ENCODE peak calls at places on chromosome 2, in eight cellular contexts. One of them, this sample, is unnamed.

GRCh38 chr2:170276926-170277571 is 99.1 kb downstream of the MYO3B start:
- DNase-seq in EL: no peak
- DNase-seq in COR-L47: peak; percentile 81
- DNase-seq in SW 1271: no peak
- DNase-seq in activated naive CD4-positive, alpha-beta T cell treated with anti-CD3 and anti-CD28 coated beads, Interleukin-2, amount 10 ng/mL, durations not matched to agents 7 days and 5 days: no peak
- DNase-seq in HEK293T: no peak
- DNase-seq in activated T-cell treated with anti-CD3 and anti-CD28 coated beads, Interleukin-2, amount 50 U/mL, for 72 hours: no peak
- DNase-seq in amniotic stem cell: no peak
- DNase-seq in this sample: peak; percentile 29

GRCh38 chr2:150486539-150487484 is 655 bp downstream of the RND3 start:
- DNase-seq in EL: no peak
- DNase-seq in COR-L47: peak; percentile 47
- DNase-seq in SW 1271: peak; percentile 45
- DNase-seq in activated naive CD4-positive, alpha-beta T cell treated with anti-CD3 and anti-CD28 coated beads, Interleukin-2, amount 10 ng/mL, durations not matched to agents 7 days and 5 days: no peak
- DNase-seq in HEK293T: peak; percentile 34
- DNase-seq in activated T-cell treated with anti-CD3 and anti-CD28 coated beads, Interleukin-2, amount 50 U/mL, for 72 hours: no peak
- DNase-seq in amniotic stem cell: no peak
- DNase-seq in this sample: peak; percentile 25

GRCh38 chr2:158580760-158581159 is 124.0 kb downstream of the PKP4 start:
- DNase-seq in EL: no peak
- DNase-seq in COR-L47: peak; percentile 58
- DNase-seq in SW 1271: no peak
- DNase-seq in activated naive CD4-positive, alpha-beta T cell treated with anti-CD3 and anti-CD28 coated beads, Interleukin-2, amount 10 ng/mL, durations not matched to agents 7 days and 5 days: no peak
- DNase-seq in HEK293T: no peak
- DNase-seq in activated T-cell treated with anti-CD3 and anti-CD28 coated beads, Interleukin-2, amount 50 U/mL, for 72 hours: no peak
- DNase-seq in amniotic stem cell: no peak
- DNase-seq in this sample: no peak

GRCh38 chr2:151771599-151772358 is 37.5 kb upstream of the NEB start:
- DNase-seq in EL: peak; percentile 34
- DNase-seq in COR-L47: no peak
- DNase-seq in SW 1271: no peak
- DNase-seq in activated naive CD4-positive, alpha-beta T cell treated with anti-CD3 and anti-CD28 coated beads, Interleukin-2, amount 10 ng/mL, durations not matched to agents 7 days and 5 days: no peak
- DNase-seq in HEK293T: no peak
- DNase-seq in activated T-cell treated with anti-CD3 and anti-CD28 coated beads, Interleukin-2, amount 50 U/mL, for 72 hours: no peak
- DNase-seq in amniotic stem cell: no peak
- DNase-seq in this sample: no peak

GRCh38 chr2:215851091-215851490 is 162.3 kb downstream of the MREG start:
- DNase-seq in EL: peak; percentile 64
- DNase-seq in COR-L47: no peak
- DNase-seq in SW 1271: no peak
- DNase-seq in activated naive CD4-positive, alpha-beta T cell treated with anti-CD3 and anti-CD28 coated beads, Interleukin-2, amount 10 ng/mL, durations not matched to agents 7 days and 5 days: no peak
- DNase-seq in HEK293T: no peak
- DNase-seq in activated T-cell treated with anti-CD3 and anti-CD28 coated beads, Interleukin-2, amount 50 U/mL, for 72 hours: no peak
- DNase-seq in amniotic stem cell: no peak
- DNase-seq in this sample: no peak

GRCh38 chr2:133146893-133147292 is 421.4 kb downstream of the NCKAP5 start:
- DNase-seq in EL: peak; percentile 13
- DNase-seq in COR-L47: no peak
- DNase-seq in SW 1271: no peak
- DNase-seq in activated naive CD4-positive, alpha-beta T cell treated with anti-CD3 and anti-CD28 coated beads, Interleukin-2, amount 10 ng/mL, durations not matched to agents 7 days and 5 days: no peak
- DNase-seq in HEK293T: no peak
- DNase-seq in activated T-cell treated with anti-CD3 and anti-CD28 coated beads, Interleukin-2, amount 50 U/mL, for 72 hours: no peak
- DNase-seq in amniotic stem cell: no peak
- DNase-seq in this sample: peak; percentile 42

GRCh38 chr2:163319006-163319405 is 416.8 kb downstream of the FIGN start:
- DNase-seq in EL: peak; percentile 16
- DNase-seq in COR-L47: no peak
- DNase-seq in SW 1271: no peak
- DNase-seq in activated naive CD4-positive, alpha-beta T cell treated with anti-CD3 and anti-CD28 coated beads, Interleukin-2, amount 10 ng/mL, durations not matched to agents 7 days and 5 days: no peak
- DNase-seq in HEK293T: no peak
- DNase-seq in activated T-cell treated with anti-CD3 and anti-CD28 coated beads, Interleukin-2, amount 50 U/mL, for 72 hours: no peak
- DNase-seq in amniotic stem cell: no peak
- DNase-seq in this sample: no peak

GRCh38 chr2:162318280-162319222 is at the start of gene IFIH1:
- DNase-seq in EL: peak; percentile 94
- DNase-seq in COR-L47: peak; percentile 82
- DNase-seq in SW 1271: peak; percentile 90
- DNase-seq in activated naive CD4-positive, alpha-beta T cell treated with anti-CD3 and anti-CD28 coated beads, Interleukin-2, amount 10 ng/mL, durations not matched to agents 7 days and 5 days: peak; percentile 87
- DNase-seq in HEK293T: peak; percentile 46
- DNase-seq in activated T-cell treated with anti-CD3 and anti-CD28 coated beads, Interleukin-2, amount 50 U/mL, for 72 hours: peak; percentile 83
- DNase-seq in amniotic stem cell: peak; percentile 84
- DNase-seq in this sample: peak; percentile 66

GRCh38 chr2:236731767-236732580 is 162.3 kb downstream of the ACKR3 start:
- DNase-seq in EL: peak; percentile 47
- DNase-seq in COR-L47: no peak
- DNase-seq in SW 1271: no peak
- DNase-seq in activated naive CD4-positive, alpha-beta T cell treated with anti-CD3 and anti-CD28 coated beads, Interleukin-2, amount 10 ng/mL, durations not matched to agents 7 days and 5 days: no peak
- DNase-seq in HEK293T: no peak
- DNase-seq in activated T-cell treated with anti-CD3 and anti-CD28 coated beads, Interleukin-2, amount 50 U/mL, for 72 hours: no peak
- DNase-seq in amniotic stem cell: no peak
- DNase-seq in this sample: no peak

GRCh38 chr2:138670734-138671133 is 109.5 kb downstream of the NXPH2 start:
- DNase-seq in EL: no peak
- DNase-seq in COR-L47: no peak
- DNase-seq in SW 1271: no peak
- DNase-seq in activated naive CD4-positive, alpha-beta T cell treated with anti-CD3 and anti-CD28 coated beads, Interleukin-2, amount 10 ng/mL, durations not matched to agents 7 days and 5 days: no peak
- DNase-seq in HEK293T: no peak
- DNase-seq in activated T-cell treated with anti-CD3 and anti-CD28 coated beads, Interleukin-2, amount 50 U/mL, for 72 hours: no peak
- DNase-seq in amniotic stem cell: no peak
- DNase-seq in this sample: no peak

GRCh38 chr2:94872088-94872618 is 923 bp downstream of the TEKT4 start:
- DNase-seq in EL: no peak
- DNase-seq in COR-L47: no peak
- DNase-seq in SW 1271: no peak
- DNase-seq in activated naive CD4-positive, alpha-beta T cell treated with anti-CD3 and anti-CD28 coated beads, Interleukin-2, amount 10 ng/mL, durations not matched to agents 7 days and 5 days: no peak
- DNase-seq in HEK293T: no peak
- DNase-seq in activated T-cell treated with anti-CD3 and anti-CD28 coated beads, Interleukin-2, amount 50 U/mL, for 72 hours: no peak
- DNase-seq in amniotic stem cell: no peak
- DNase-seq in this sample: no peak

GRCh38 chr2:112924855-112925254 is 13.9 kb downstream of the IL37 start:
- DNase-seq in EL: no peak
- DNase-seq in COR-L47: no peak
- DNase-seq in SW 1271: no peak
- DNase-seq in activated naive CD4-positive, alpha-beta T cell treated with anti-CD3 and anti-CD28 coated beads, Interleukin-2, amount 10 ng/mL, durations not matched to agents 7 days and 5 days: no peak
- DNase-seq in HEK293T: no peak
- DNase-seq in activated T-cell treated with anti-CD3 and anti-CD28 coated beads, Interleukin-2, amount 50 U/mL, for 72 hours: no peak
- DNase-seq in amniotic stem cell: no peak
- DNase-seq in this sample: no peak

GRCh38 chr2:63047534-63048281 is 2.9 kb upstream of the OTX1 start:
- DNase-seq in EL: no peak
- DNase-seq in COR-L47: peak; percentile 6
- DNase-seq in SW 1271: no peak
- DNase-seq in activated naive CD4-positive, alpha-beta T cell treated with anti-CD3 and anti-CD28 coated beads, Interleukin-2, amount 10 ng/mL, durations not matched to agents 7 days and 5 days: peak; percentile 35
- DNase-seq in HEK293T: no peak
- DNase-seq in activated T-cell treated with anti-CD3 and anti-CD28 coated beads, Interleukin-2, amount 50 U/mL, for 72 hours: peak; percentile 53
- DNase-seq in amniotic stem cell: no peak
- DNase-seq in this sample: no peak

GRCh38 chr2:219495531-219496122 is 3.1 kb upstream of the GMPPA start:
- DNase-seq in EL: peak; percentile 77
- DNase-seq in COR-L47: peak; percentile 57
- DNase-seq in SW 1271: peak; percentile 42
- DNase-seq in activated naive CD4-positive, alpha-beta T cell treated with anti-CD3 and anti-CD28 coated beads, Interleukin-2, amount 10 ng/mL, durations not matched to agents 7 days and 5 days: peak; percentile 75
- DNase-seq in HEK293T: peak; percentile 81
- DNase-seq in activated T-cell treated with anti-CD3 and anti-CD28 coated beads, Interleukin-2, amount 50 U/mL, for 72 hours: peak; percentile 71
- DNase-seq in amniotic stem cell: peak; percentile 9
- DNase-seq in this sample: peak; percentile 38

GRCh38 chr2:74407682-74408081 is 13.7 kb downstream of the C2orf81 start:
- DNase-seq in EL: no peak
- DNase-seq in COR-L47: no peak
- DNase-seq in SW 1271: no peak
- DNase-seq in activated naive CD4-positive, alpha-beta T cell treated with anti-CD3 and anti-CD28 coated beads, Interleukin-2, amount 10 ng/mL, durations not matched to agents 7 days and 5 days: no peak
- DNase-seq in HEK293T: no peak
- DNase-seq in activated T-cell treated with anti-CD3 and anti-CD28 coated beads, Interleukin-2, amount 50 U/mL, for 72 hours: no peak
- DNase-seq in amniotic stem cell: no peak
- DNase-seq in this sample: no peak

GRCh38 chr2:233966388-233966787 is 49.2 kb downstream of the TRPM8 start:
- DNase-seq in EL: no peak
- DNase-seq in COR-L47: no peak
- DNase-seq in SW 1271: no peak
- DNase-seq in activated naive CD4-positive, alpha-beta T cell treated with anti-CD3 and anti-CD28 coated beads, Interleukin-2, amount 10 ng/mL, durations not matched to agents 7 days and 5 days: no peak
- DNase-seq in HEK293T: no peak
- DNase-seq in activated T-cell treated with anti-CD3 and anti-CD28 coated beads, Interleukin-2, amount 50 U/mL, for 72 hours: no peak
- DNase-seq in amniotic stem cell: no peak
- DNase-seq in this sample: no peak

GRCh38 chr2:70029814-70030409 is 57.4 kb upstream of the PCBP1 start:
- DNase-seq in EL: peak; percentile 12
- DNase-seq in COR-L47: no peak
- DNase-seq in SW 1271: no peak
- DNase-seq in activated naive CD4-positive, alpha-beta T cell treated with anti-CD3 and anti-CD28 coated beads, Interleukin-2, amount 10 ng/mL, durations not matched to agents 7 days and 5 days: no peak
- DNase-seq in HEK293T: peak; percentile 54
- DNase-seq in activated T-cell treated with anti-CD3 and anti-CD28 coated beads, Interleukin-2, amount 50 U/mL, for 72 hours: no peak
- DNase-seq in amniotic stem cell: no peak
- DNase-seq in this sample: no peak

GRCh38 chr2:23711979-23712755 is 214.8 kb downstream of the ATAD2B start:
- DNase-seq in EL: no peak
- DNase-seq in COR-L47: no peak
- DNase-seq in SW 1271: no peak
- DNase-seq in activated naive CD4-positive, alpha-beta T cell treated with anti-CD3 and anti-CD28 coated beads, Interleukin-2, amount 10 ng/mL, durations not matched to agents 7 days and 5 days: no peak
- DNase-seq in HEK293T: no peak
- DNase-seq in activated T-cell treated with anti-CD3 and anti-CD28 coated beads, Interleukin-2, amount 50 U/mL, for 72 hours: no peak
- DNase-seq in amniotic stem cell: no peak
- DNase-seq in this sample: no peak